ENCODE peak calls at places on chromosomes 3 and 15, in ten cellular contexts. One of them, this sample, is unnamed.

GRCh38 chr15:65326109-65326508 is 21.6 kb downstream of the RNU5B-1 start:
- DNase-seq in activated naive CD4-positive, alpha-beta T cell: no peak
- DNase-seq in effector memory CD8-positive, alpha-beta T cell: no peak
- DNase-seq in stimulated activated CD8-positive, alpha-beta memory T cell treated with anti-CD3 and anti-CD28 coated beads, Interleukin-2, amount 100 ng/mL, for 1 hour: no peak
- DNase-seq in non-pigmented ciliary epithelial cell: no peak
- DNase-seq in HAP-1: no peak
- DNase-seq in MM.1S: no peak
- DNase-seq in mucosa of gallbladder: peak; percentile 22
- DNase-seq in activated T-cell treated with anti-CD3 and anti-CD28 coated beads, Interleukin-2, amount 50 U/mL, for 4 hours: no peak
- DNase-seq in T-helper 2 cell: no peak
- DNase-seq in this sample: no peak

GRCh38 chr3:86995537-86995936 is 4.6 kb upstream of the VGLL3 start:
- DNase-seq in activated naive CD4-positive, alpha-beta T cell: no peak
- DNase-seq in effector memory CD8-positive, alpha-beta T cell: no peak
- DNase-seq in stimulated activated CD8-positive, alpha-beta memory T cell treated with anti-CD3 and anti-CD28 coated beads, Interleukin-2, amount 100 ng/mL, for 1 hour: no peak
- DNase-seq in non-pigmented ciliary epithelial cell: peak; percentile 85
- DNase-seq in HAP-1: no peak
- DNase-seq in MM.1S: no peak
- DNase-seq in mucosa of gallbladder: no peak
- DNase-seq in activated T-cell treated with anti-CD3 and anti-CD28 coated beads, Interleukin-2, amount 50 U/mL, for 4 hours: no peak
- DNase-seq in T-helper 2 cell: no peak
- DNase-seq in this sample: no peak

GRCh38 chr3:58526124-58526957 is 10.6 kb downstream of the ACOX2 start:
- DNase-seq in activated naive CD4-positive, alpha-beta T cell: no peak
- DNase-seq in effector memory CD8-positive, alpha-beta T cell: no peak
- DNase-seq in stimulated activated CD8-positive, alpha-beta memory T cell treated with anti-CD3 and anti-CD28 coated beads, Interleukin-2, amount 100 ng/mL, for 1 hour: no peak
- DNase-seq in non-pigmented ciliary epithelial cell: peak; percentile 73
- DNase-seq in HAP-1: peak; percentile 38
- DNase-seq in MM.1S: no peak
- DNase-seq in mucosa of gallbladder: no peak
- DNase-seq in activated T-cell treated with anti-CD3 and anti-CD28 coated beads, Interleukin-2, amount 50 U/mL, for 4 hours: no peak
- DNase-seq in T-helper 2 cell: no peak
- DNase-seq in this sample: no peak

GRCh38 chr3:83934208-83935150 is 1024.3 kb upstream of the CADM2 start:
- DNase-seq in activated naive CD4-positive, alpha-beta T cell: no peak
- DNase-seq in effector memory CD8-positive, alpha-beta T cell: no peak
- DNase-seq in stimulated activated CD8-positive, alpha-beta memory T cell treated with anti-CD3 and anti-CD28 coated beads, Interleukin-2, amount 100 ng/mL, for 1 hour: no peak
- DNase-seq in non-pigmented ciliary epithelial cell: peak; percentile 32
- DNase-seq in HAP-1: peak; percentile 69
- DNase-seq in MM.1S: peak; percentile 76
- DNase-seq in mucosa of gallbladder: no peak
- DNase-seq in activated T-cell treated with anti-CD3 and anti-CD28 coated beads, Interleukin-2, amount 50 U/mL, for 4 hours: no peak
- DNase-seq in T-helper 2 cell: no peak
- DNase-seq in this sample: peak; percentile 41

GRCh38 chr3:123448503-123449091 is at the start of gene ADCY5:
- DNase-seq in activated naive CD4-positive, alpha-beta T cell: no peak
- DNase-seq in effector memory CD8-positive, alpha-beta T cell: no peak
- DNase-seq in stimulated activated CD8-positive, alpha-beta memory T cell treated with anti-CD3 and anti-CD28 coated beads, Interleukin-2, amount 100 ng/mL, for 1 hour: no peak
- DNase-seq in non-pigmented ciliary epithelial cell: no peak
- DNase-seq in HAP-1: peak; percentile 37
- DNase-seq in MM.1S: no peak
- DNase-seq in mucosa of gallbladder: no peak
- DNase-seq in activated T-cell treated with anti-CD3 and anti-CD28 coated beads, Interleukin-2, amount 50 U/mL, for 4 hours: no peak
- DNase-seq in T-helper 2 cell: no peak
- DNase-seq in this sample: no peak

GRCh38 chr15:48101376-48101961 is 19.3 kb upstream of the SLC24A5 start:
- DNase-seq in activated naive CD4-positive, alpha-beta T cell: no peak
- DNase-seq in effector memory CD8-positive, alpha-beta T cell: no peak
- DNase-seq in stimulated activated CD8-positive, alpha-beta memory T cell treated with anti-CD3 and anti-CD28 coated beads, Interleukin-2, amount 100 ng/mL, for 1 hour: no peak
- DNase-seq in non-pigmented ciliary epithelial cell: no peak
- DNase-seq in HAP-1: no peak
- DNase-seq in MM.1S: no peak
- DNase-seq in mucosa of gallbladder: no peak
- DNase-seq in activated T-cell treated with anti-CD3 and anti-CD28 coated beads, Interleukin-2, amount 50 U/mL, for 4 hours: no peak
- DNase-seq in T-helper 2 cell: no peak
- DNase-seq in this sample: no peak

GRCh38 chr3:73493543-73494314 is 131.0 kb downstream of the PDZRN3 start:
- DNase-seq in activated naive CD4-positive, alpha-beta T cell: no peak
- DNase-seq in effector memory CD8-positive, alpha-beta T cell: no peak
- DNase-seq in stimulated activated CD8-positive, alpha-beta memory T cell treated with anti-CD3 and anti-CD28 coated beads, Interleukin-2, amount 100 ng/mL, for 1 hour: no peak
- DNase-seq in non-pigmented ciliary epithelial cell: no peak
- DNase-seq in HAP-1: no peak
- DNase-seq in MM.1S: no peak
- DNase-seq in mucosa of gallbladder: no peak
- DNase-seq in activated T-cell treated with anti-CD3 and anti-CD28 coated beads, Interleukin-2, amount 50 U/mL, for 4 hours: no peak
- DNase-seq in T-helper 2 cell: no peak
- DNase-seq in this sample: no peak

GRCh38 chr15:65068436-65068835 is 645 bp upstream of the RASL12 start:
- DNase-seq in activated naive CD4-positive, alpha-beta T cell: no peak
- DNase-seq in effector memory CD8-positive, alpha-beta T cell: no peak
- DNase-seq in stimulated activated CD8-positive, alpha-beta memory T cell treated with anti-CD3 and anti-CD28 coated beads, Interleukin-2, amount 100 ng/mL, for 1 hour: no peak
- DNase-seq in non-pigmented ciliary epithelial cell: no peak
- DNase-seq in HAP-1: no peak
- DNase-seq in MM.1S: no peak
- DNase-seq in mucosa of gallbladder: no peak
- DNase-seq in activated T-cell treated with anti-CD3 and anti-CD28 coated beads, Interleukin-2, amount 50 U/mL, for 4 hours: no peak
- DNase-seq in T-helper 2 cell: no peak
- DNase-seq in this sample: no peak

GRCh38 chr3:129230311-129231019 is 18.9 kb upstream of the COPG1 start:
- DNase-seq in activated naive CD4-positive, alpha-beta T cell: no peak
- DNase-seq in effector memory CD8-positive, alpha-beta T cell: no peak
- DNase-seq in stimulated activated CD8-positive, alpha-beta memory T cell treated with anti-CD3 and anti-CD28 coated beads, Interleukin-2, amount 100 ng/mL, for 1 hour: no peak
- DNase-seq in non-pigmented ciliary epithelial cell: no peak
- DNase-seq in HAP-1: no peak
- DNase-seq in MM.1S: no peak
- DNase-seq in mucosa of gallbladder: no peak
- DNase-seq in activated T-cell treated with anti-CD3 and anti-CD28 coated beads, Interleukin-2, amount 50 U/mL, for 4 hours: no peak
- DNase-seq in T-helper 2 cell: no peak
- DNase-seq in this sample: no peak

GRCh38 chr15:81027200-81027599 is 26.5 kb downstream of the TLNRD1 start:
- DNase-seq in activated naive CD4-positive, alpha-beta T cell: no peak
- DNase-seq in effector memory CD8-positive, alpha-beta T cell: no peak
- DNase-seq in stimulated activated CD8-positive, alpha-beta memory T cell treated with anti-CD3 and anti-CD28 coated beads, Interleukin-2, amount 100 ng/mL, for 1 hour: no peak
- DNase-seq in non-pigmented ciliary epithelial cell: no peak
- DNase-seq in HAP-1: no peak
- DNase-seq in MM.1S: no peak
- DNase-seq in mucosa of gallbladder: no peak
- DNase-seq in activated T-cell treated with anti-CD3 and anti-CD28 coated beads, Interleukin-2, amount 50 U/mL, for 4 hours: no peak
- DNase-seq in T-helper 2 cell: no peak
- DNase-seq in this sample: no peak

GRCh38 chr15:43749690-43750345 is 3.6 kb downstream of the PDIA3 start:
- DNase-seq in activated naive CD4-positive, alpha-beta T cell: no peak
- DNase-seq in effector memory CD8-positive, alpha-beta T cell: peak; percentile 36
- DNase-seq in stimulated activated CD8-positive, alpha-beta memory T cell treated with anti-CD3 and anti-CD28 coated beads, Interleukin-2, amount 100 ng/mL, for 1 hour: no peak
- DNase-seq in non-pigmented ciliary epithelial cell: no peak
- DNase-seq in HAP-1: no peak
- DNase-seq in MM.1S: peak; percentile 84
- DNase-seq in mucosa of gallbladder: no peak
- DNase-seq in activated T-cell treated with anti-CD3 and anti-CD28 coated beads, Interleukin-2, amount 50 U/mL, for 4 hours: peak; percentile 11
- DNase-seq in T-helper 2 cell: peak; percentile 25
- DNase-seq in this sample: no peak

GRCh38 chr15:85031944-85032587 is 50.4 kb downstream of the PDE8A start:
- DNase-seq in activated naive CD4-positive, alpha-beta T cell: no peak
- DNase-seq in effector memory CD8-positive, alpha-beta T cell: no peak
- DNase-seq in stimulated activated CD8-positive, alpha-beta memory T cell treated with anti-CD3 and anti-CD28 coated beads, Interleukin-2, amount 100 ng/mL, for 1 hour: no peak
- DNase-seq in non-pigmented ciliary epithelial cell: no peak
- DNase-seq in HAP-1: no peak
- DNase-seq in MM.1S: no peak
- DNase-seq in mucosa of gallbladder: no peak
- DNase-seq in activated T-cell treated with anti-CD3 and anti-CD28 coated beads, Interleukin-2, amount 50 U/mL, for 4 hours: no peak
- DNase-seq in T-helper 2 cell: no peak
- DNase-seq in this sample: no peak

GRCh38 chr3:53187430-53187829 is 26.4 kb downstream of the PRKCD start:
- DNase-seq in activated naive CD4-positive, alpha-beta T cell: no peak
- DNase-seq in effector memory CD8-positive, alpha-beta T cell: no peak
- DNase-seq in stimulated activated CD8-positive, alpha-beta memory T cell treated with anti-CD3 and anti-CD28 coated beads, Interleukin-2, amount 100 ng/mL, for 1 hour: no peak
- DNase-seq in non-pigmented ciliary epithelial cell: no peak
- DNase-seq in HAP-1: no peak
- DNase-seq in MM.1S: no peak
- DNase-seq in mucosa of gallbladder: no peak
- DNase-seq in activated T-cell treated with anti-CD3 and anti-CD28 coated beads, Interleukin-2, amount 50 U/mL, for 4 hours: no peak
- DNase-seq in T-helper 2 cell: no peak
- DNase-seq in this sample: no peak

GRCh38 chr3:122099255-122099654 is 44.1 kb downstream of the CD86 start:
- DNase-seq in activated naive CD4-positive, alpha-beta T cell: no peak
- DNase-seq in effector memory CD8-positive, alpha-beta T cell: no peak
- DNase-seq in stimulated activated CD8-positive, alpha-beta memory T cell treated with anti-CD3 and anti-CD28 coated beads, Interleukin-2, amount 100 ng/mL, for 1 hour: no peak
- DNase-seq in non-pigmented ciliary epithelial cell: no peak
- DNase-seq in HAP-1: no peak
- DNase-seq in MM.1S: peak; percentile 50
- DNase-seq in mucosa of gallbladder: no peak
- DNase-seq in activated T-cell treated with anti-CD3 and anti-CD28 coated beads, Interleukin-2, amount 50 U/mL, for 4 hours: no peak
- DNase-seq in T-helper 2 cell: no peak
- DNase-seq in this sample: no peak

GRCh38 chr15:100284191-100284590 is 57.6 kb downstream of the ADAMTS17 start:
- DNase-seq in activated naive CD4-positive, alpha-beta T cell: no peak
- DNase-seq in effector memory CD8-positive, alpha-beta T cell: no peak
- DNase-seq in stimulated activated CD8-positive, alpha-beta memory T cell treated with anti-CD3 and anti-CD28 coated beads, Interleukin-2, amount 100 ng/mL, for 1 hour: no peak
- DNase-seq in non-pigmented ciliary epithelial cell: no peak
- DNase-seq in HAP-1: no peak
- DNase-seq in MM.1S: no peak
- DNase-seq in mucosa of gallbladder: no peak
- DNase-seq in activated T-cell treated with anti-CD3 and anti-CD28 coated beads, Interleukin-2, amount 50 U/mL, for 4 hours: no peak
- DNase-seq in T-helper 2 cell: no peak
- DNase-seq in this sample: no peak

GRCh38 chr15:77753238-77753873 is 120.6 kb upstream of the LINGO1 start:
- DNase-seq in activated naive CD4-positive, alpha-beta T cell: no peak
- DNase-seq in effector memory CD8-positive, alpha-beta T cell: no peak
- DNase-seq in stimulated activated CD8-positive, alpha-beta memory T cell treated with anti-CD3 and anti-CD28 coated beads, Interleukin-2, amount 100 ng/mL, for 1 hour: no peak
- DNase-seq in non-pigmented ciliary epithelial cell: no peak
- DNase-seq in HAP-1: peak; percentile 86
- DNase-seq in MM.1S: peak; percentile 27
- DNase-seq in mucosa of gallbladder: peak; percentile 14
- DNase-seq in activated T-cell treated with anti-CD3 and anti-CD28 coated beads, Interleukin-2, amount 50 U/mL, for 4 hours: no peak
- DNase-seq in T-helper 2 cell: no peak
- DNase-seq in this sample: no peak

GRCh38 chr3:50319872-50320625 is 2.5 kb downstream of the HYAL2 start:
- DNase-seq in activated naive CD4-positive, alpha-beta T cell: no peak
- DNase-seq in effector memory CD8-positive, alpha-beta T cell: no peak
- DNase-seq in stimulated activated CD8-positive, alpha-beta memory T cell treated with anti-CD3 and anti-CD28 coated beads, Interleukin-2, amount 100 ng/mL, for 1 hour: no peak
- DNase-seq in non-pigmented ciliary epithelial cell: no peak
- DNase-seq in HAP-1: no peak
- DNase-seq in MM.1S: no peak
- DNase-seq in mucosa of gallbladder: no peak
- DNase-seq in activated T-cell treated with anti-CD3 and anti-CD28 coated beads, Interleukin-2, amount 50 U/mL, for 4 hours: no peak
- DNase-seq in T-helper 2 cell: no peak
- DNase-seq in this sample: no peak

GRCh38 chr3:73603771-73604171 is 21.0 kb downstream of the PDZRN3 start:
- DNase-seq in activated naive CD4-positive, alpha-beta T cell: no peak
- DNase-seq in effector memory CD8-positive, alpha-beta T cell: no peak
- DNase-seq in stimulated activated CD8-positive, alpha-beta memory T cell treated with anti-CD3 and anti-CD28 coated beads, Interleukin-2, amount 100 ng/mL, for 1 hour: no peak
- DNase-seq in non-pigmented ciliary epithelial cell: no peak
- DNase-seq in HAP-1: no peak
- DNase-seq in MM.1S: no peak
- DNase-seq in mucosa of gallbladder: no peak
- DNase-seq in activated T-cell treated with anti-CD3 and anti-CD28 coated beads, Interleukin-2, amount 50 U/mL, for 4 hours: no peak
- DNase-seq in T-helper 2 cell: no peak
- DNase-seq in this sample: no peak

GRCh38 chr3:115699741-115700140 is 76.4 kb downstream of the GAP43 start:
- DNase-seq in activated naive CD4-positive, alpha-beta T cell: no peak
- DNase-seq in effector memory CD8-positive, alpha-beta T cell: no peak
- DNase-seq in stimulated activated CD8-positive, alpha-beta memory T cell treated with anti-CD3 and anti-CD28 coated beads, Interleukin-2, amount 100 ng/mL, for 1 hour: no peak
- DNase-seq in non-pigmented ciliary epithelial cell: no peak
- DNase-seq in HAP-1: no peak
- DNase-seq in MM.1S: no peak
- DNase-seq in mucosa of gallbladder: no peak
- DNase-seq in activated T-cell treated with anti-CD3 and anti-CD28 coated beads, Interleukin-2, amount 50 U/mL, for 4 hours: no peak
- DNase-seq in T-helper 2 cell: no peak
- DNase-seq in this sample: no peak

GRCh38 chr3:193240850-193241706 is at the start of gene PLAAT1:
- DNase-seq in activated naive CD4-positive, alpha-beta T cell: no peak
- DNase-seq in effector memory CD8-positive, alpha-beta T cell: no peak
- DNase-seq in stimulated activated CD8-positive, alpha-beta memory T cell treated with anti-CD3 and anti-CD28 coated beads, Interleukin-2, amount 100 ng/mL, for 1 hour: no peak
- DNase-seq in non-pigmented ciliary epithelial cell: no peak
- DNase-seq in HAP-1: peak; percentile 87
- DNase-seq in MM.1S: peak; percentile 88
- DNase-seq in mucosa of gallbladder: peak; percentile 62
- DNase-seq in activated T-cell treated with anti-CD3 and anti-CD28 coated beads, Interleukin-2, amount 50 U/mL, for 4 hours: no peak
- DNase-seq in T-helper 2 cell: no peak
- DNase-seq in this sample: no peak

GRCh38 chr3:99108508-99108907 is 207.0 kb upstream of the DCBLD2 start:
- DNase-seq in activated naive CD4-positive, alpha-beta T cell: no peak
- DNase-seq in effector memory CD8-positive, alpha-beta T cell: no peak
- DNase-seq in stimulated activated CD8-positive, alpha-beta memory T cell treated with anti-CD3 and anti-CD28 coated beads, Interleukin-2, amount 100 ng/mL, for 1 hour: no peak
- DNase-seq in non-pigmented ciliary epithelial cell: peak; percentile 94
- DNase-seq in HAP-1: no peak
- DNase-seq in MM.1S: no peak
- DNase-seq in mucosa of gallbladder: no peak
- DNase-seq in activated T-cell treated with anti-CD3 and anti-CD28 coated beads, Interleukin-2, amount 50 U/mL, for 4 hours: no peak
- DNase-seq in T-helper 2 cell: no peak
- DNase-seq in this sample: no peak

GRCh38 chr3:39398700-39399099 is 7.8 kb upstream of the RPSA start:
- DNase-seq in activated naive CD4-positive, alpha-beta T cell: no peak
- DNase-seq in effector memory CD8-positive, alpha-beta T cell: no peak
- DNase-seq in stimulated activated CD8-positive, alpha-beta memory T cell treated with anti-CD3 and anti-CD28 coated beads, Interleukin-2, amount 100 ng/mL, for 1 hour: no peak
- DNase-seq in non-pigmented ciliary epithelial cell: no peak
- DNase-seq in HAP-1: no peak
- DNase-seq in MM.1S: no peak
- DNase-seq in mucosa of gallbladder: no peak
- DNase-seq in activated T-cell treated with anti-CD3 and anti-CD28 coated beads, Interleukin-2, amount 50 U/mL, for 4 hours: no peak
- DNase-seq in T-helper 2 cell: no peak
- DNase-seq in this sample: no peak

GRCh38 chr15:90030376-90030775 is 29.3 kb downstream of the ZNF710 start:
- DNase-seq in activated naive CD4-positive, alpha-beta T cell: no peak
- DNase-seq in effector memory CD8-positive, alpha-beta T cell: no peak
- DNase-seq in stimulated activated CD8-positive, alpha-beta memory T cell treated with anti-CD3 and anti-CD28 coated beads, Interleukin-2, amount 100 ng/mL, for 1 hour: no peak
- DNase-seq in non-pigmented ciliary epithelial cell: no peak
- DNase-seq in HAP-1: no peak
- DNase-seq in MM.1S: no peak
- DNase-seq in mucosa of gallbladder: no peak
- DNase-seq in activated T-cell treated with anti-CD3 and anti-CD28 coated beads, Interleukin-2, amount 50 U/mL, for 4 hours: no peak
- DNase-seq in T-helper 2 cell: no peak
- DNase-seq in this sample: no peak

GRCh38 chr3:159751141-159751540 is 237.5 kb upstream of the IL12A start:
- DNase-seq in activated naive CD4-positive, alpha-beta T cell: no peak
- DNase-seq in effector memory CD8-positive, alpha-beta T cell: no peak
- DNase-seq in stimulated activated CD8-positive, alpha-beta memory T cell treated with anti-CD3 and anti-CD28 coated beads, Interleukin-2, amount 100 ng/mL, for 1 hour: no peak
- DNase-seq in non-pigmented ciliary epithelial cell: no peak
- DNase-seq in HAP-1: no peak
- DNase-seq in MM.1S: no peak
- DNase-seq in mucosa of gallbladder: no peak
- DNase-seq in activated T-cell treated with anti-CD3 and anti-CD28 coated beads, Interleukin-2, amount 50 U/mL, for 4 hours: no peak
- DNase-seq in T-helper 2 cell: no peak
- DNase-seq in this sample: no peak

GRCh38 chr3:166663194-166663593 is 716.9 kb downstream of the ZBBX start:
- DNase-seq in activated naive CD4-positive, alpha-beta T cell: no peak
- DNase-seq in effector memory CD8-positive, alpha-beta T cell: no peak
- DNase-seq in stimulated activated CD8-positive, alpha-beta memory T cell treated with anti-CD3 and anti-CD28 coated beads, Interleukin-2, amount 100 ng/mL, for 1 hour: no peak
- DNase-seq in non-pigmented ciliary epithelial cell: no peak
- DNase-seq in HAP-1: no peak
- DNase-seq in MM.1S: no peak
- DNase-seq in mucosa of gallbladder: no peak
- DNase-seq in activated T-cell treated with anti-CD3 and anti-CD28 coated beads, Interleukin-2, amount 50 U/mL, for 4 hours: no peak
- DNase-seq in T-helper 2 cell: no peak
- DNase-seq in this sample: no peak

GRCh38 chr3:36911990-36912804 is 32.7 kb downstream of the TRANK1 start:
- DNase-seq in activated naive CD4-positive, alpha-beta T cell: no peak
- DNase-seq in effector memory CD8-positive, alpha-beta T cell: peak; percentile 43
- DNase-seq in stimulated activated CD8-positive, alpha-beta memory T cell treated with anti-CD3 and anti-CD28 coated beads, Interleukin-2, amount 100 ng/mL, for 1 hour: no peak
- DNase-seq in non-pigmented ciliary epithelial cell: peak; percentile 62
- DNase-seq in HAP-1: no peak
- DNase-seq in MM.1S: peak; percentile 92
- DNase-seq in mucosa of gallbladder: no peak
- DNase-seq in activated T-cell treated with anti-CD3 and anti-CD28 coated beads, Interleukin-2, amount 50 U/mL, for 4 hours: no peak
- DNase-seq in T-helper 2 cell: no peak
- DNase-seq in this sample: no peak

GRCh38 chr3:31546152-31546551 is 13.4 kb downstream of the STT3B start:
- DNase-seq in activated naive CD4-positive, alpha-beta T cell: no peak
- DNase-seq in effector memory CD8-positive, alpha-beta T cell: no peak
- DNase-seq in stimulated activated CD8-positive, alpha-beta memory T cell treated with anti-CD3 and anti-CD28 coated beads, Interleukin-2, amount 100 ng/mL, for 1 hour: no peak
- DNase-seq in non-pigmented ciliary epithelial cell: no peak
- DNase-seq in HAP-1: no peak
- DNase-seq in MM.1S: no peak
- DNase-seq in mucosa of gallbladder: no peak
- DNase-seq in activated T-cell treated with anti-CD3 and anti-CD28 coated beads, Interleukin-2, amount 50 U/mL, for 4 hours: no peak
- DNase-seq in T-helper 2 cell: no peak
- DNase-seq in this sample: no peak

GRCh38 chr3:196997311-196997710 is 28.7 kb upstream of the PIGZ start:
- DNase-seq in activated naive CD4-positive, alpha-beta T cell: no peak
- DNase-seq in effector memory CD8-positive, alpha-beta T cell: no peak
- DNase-seq in stimulated activated CD8-positive, alpha-beta memory T cell treated with anti-CD3 and anti-CD28 coated beads, Interleukin-2, amount 100 ng/mL, for 1 hour: no peak
- DNase-seq in non-pigmented ciliary epithelial cell: no peak
- DNase-seq in HAP-1: peak; percentile 5
- DNase-seq in MM.1S: no peak
- DNase-seq in mucosa of gallbladder: no peak
- DNase-seq in activated T-cell treated with anti-CD3 and anti-CD28 coated beads, Interleukin-2, amount 50 U/mL, for 4 hours: no peak
- DNase-seq in T-helper 2 cell: no peak
- DNase-seq in this sample: no peak